ENCODE peak calls at places on chromosomes 16 and 17, in seven cellular contexts. Q is CD8-positive, alpha-beta T cell; N is upper lobe of left lung; Y is A549; L is gastrocnemius medialis; B is breast epithelium; X is cardiac muscle cell. D is an unnamed sample. For H3K9me3, the result is how much of the 10 kb centered on the place peaks cover.

GRCh38 chr17:58621174-58621573 is 70.7 kb downstream of the TEX14 start:
- DNase-seq in L (no peak), Y (no peak), N (no peak), B (no peak), X (no peak), Q (no peak), D (no peak)

GRCh38 chr17:45299311-45299710 is 17.5 kb downstream of the MAP3K14 start:
- DNase-seq in N (no peak), Y (no peak), X (no peak), L (peak), B (no peak), Q (no peak), D (no peak)

GRCh38 chr16:51449441-51449840 is 298.4 kb upstream of the SALL1 start:
- DNase-seq in B (no peak), L (no peak), Q (no peak), Y (no peak), X (no peak), N (no peak), D (no peak)

GRCh38 chr17:62621223-62621622 is 6.2 kb upstream of the MRC2 start:
- DNase-seq in N (no peak), Y (no peak), Q (no peak), B (no peak), X (no peak), L (no peak), D (no peak)

GRCh38 chr16:24255446-24256352 is at the start of gene CACNG3:
- DNase-seq in B (no peak), Y (peak), Q (peak), X (peak), N (peak), L (no peak), D (no peak)

GRCh38 chr17:67829331-67829730 is 4.0 kb downstream of the BPTF start:
- DNase-seq in N (no peak), B (no peak), Y (no peak), X (no peak), Q (peak), L (no peak), D (no peak)

GRCh38 chr17:16353702-16354174 is 469 bp upstream of the CENPV start:
- DNase-seq in X (no peak), Q (no peak), B (no peak), L (no peak), Y (no peak), N (no peak), D (no peak)

GRCh38 chr16:66609139-66609510 is 4.6 kb downstream of the CMTM3 start:
- DNase-seq in N (no peak), X (no peak), Q (no peak), L (no peak), Y (no peak), B (no peak), D (no peak)

GRCh38 chr17:82315703-82316358 is 1.6 kb downstream of the CD7 start:
- DNase-seq in L (no peak), X (no peak), Q (peak), B (no peak), N (no peak), Y (no peak), D (no peak)

GRCh38 chr17:55959756-55960155 is 193.5 kb upstream of the ANKFN1 start:
- DNase-seq in L (no peak), Q (no peak), Y (no peak), N (no peak), X (no peak), B (no peak), D (no peak)

GRCh38 chr17:44673893-44674292 is 15.7 kb downstream of the CCDC43 start:
- DNase-seq in N (no peak), Y (no peak), B (no peak), Q (no peak), X (no peak), L (no peak), D (no peak)

GRCh38 chr16:22369221-22369811 is 5.1 kb downstream of the CDR2 start:
- DNase-seq in L (no peak), Q (no peak), X (peak), B (no peak), Y (peak), N (no peak), D (no peak)

GRCh38 chr16:3282747-3283524 is at the start of gene ZNF263:
- DNase-seq in L (peak), N (peak), Q (peak), Y (peak), X (peak), B (peak), D (peak)

GRCh38 chr17:5640726-5641125 is 56.4 kb upstream of the NLRP1 start:
- DNase-seq in Y (no peak), X (no peak), L (no peak), N (no peak), B (no peak), Q (no peak), D (no peak)

GRCh38 chr17:68197091-68197996 is 50.5 kb upstream of the AMZ2 start:
- DNase-seq in N (no peak), Y (no peak), L (no peak), Q (peak), X (no peak), B (no peak), D (no peak)

GRCh38 chr16:19130852-19131808 is 17.4 kb downstream of the ITPRIPL2 start:
- DNase-seq in B (no peak), N (peak), Y (peak), L (peak), Q (no peak), X (peak), D (no peak)

GRCh38 chr16:72285324-72285723 is 113.4 kb upstream of the PMFBP1 start:
- DNase-seq in X (no peak), B (no peak), N (no peak), Q (no peak), Y (no peak), L (no peak), D (no peak)

GRCh38 chr17:76090517-76091135 is 11.6 kb downstream of the ZACN start:
- DNase-seq in Y (no peak), N (no peak), L (no peak), Q (no peak), B (no peak), X (no peak), D (no peak)

GRCh38 chr17:30093463-30094147 is 23.0 kb upstream of the NSRP1 start:
- DNase-seq in Q (no peak), N (no peak), X (peak), B (no peak), L (peak), Y (peak), D (no peak)

GRCh38 chr17:64441772-64442549 is 7.0 kb upstream of the MILR1 start:
- DNase-seq in X (peak), B (no peak), N (peak), Q (peak), L (peak), Y (no peak), D (peak)

GRCh38 chr16:62036101-62036806 is at the start of gene CDH8:
- DNase-seq in N (no peak), Q (no peak), X (no peak), L (no peak), B (no peak), Y (no peak), D (no peak)

GRCh38 chr17:50749243-50749642 is 18.1 kb downstream of the ANKRD40CL start:
- DNase-seq in L (no peak), Q (no peak), N (no peak), B (no peak), Y (no peak), X (no peak), D (no peak)

GRCh38 chr17:81898029-81898866 is 3.8 kb upstream of the NPB start:
- DNase-seq in L (no peak), X (peak), B (no peak), Y (peak), N (no peak), Q (peak), D (no peak)

GRCh38 chr16:11255737-11256656 is at the start of gene SOCS1:
- DNase-seq in B (peak), Q (peak), Y (peak), X (peak), L (peak), N (peak), D (peak)

GRCh38 chr16:87559976-87560375 is 42.3 kb upstream of the JPH3 start:
- DNase-seq in L (no peak), N (no peak), Y (no peak), Q (no peak), X (peak), B (no peak), D (no peak)

GRCh38 chr16:85313541-85314208 is 201.4 kb upstream of the CIBAR2 start:
- DNase-seq in X (peak), Y (no peak), Q (no peak), B (no peak), L (no peak), N (no peak), D (no peak)

GRCh38 chr17:17408236-17408794 is 68.5 kb upstream of the MED9 start:
- DNase-seq in B (peak), Y (no peak), Q (no peak), X (peak), N (no peak), L (no peak), D (no peak)

GRCh38 chr16:2827831-2828520 is 2.1 kb upstream of the ZG16B start:
- DNase-seq in B (peak), X (no peak), Q (no peak), N (no peak), L (no peak), Y (no peak), D (no peak)

GRCh38 chr16:84514874-84515835 is 10.7 kb upstream of the MEAK7 start:
- DNase-seq in N (peak), Q (peak), X (no peak), L (no peak), Y (no peak), B (no peak), D (peak)

GRCh38 chr16:11128211-11129123 is 127.5 kb downstream of the SOCS1 start:
- DNase-seq in B (no peak), X (peak), L (no peak), N (no peak), Y (no peak), Q (no peak), D (no peak)

GRCh38 chr17:79777844-79778503 is at the start of gene CBX2:
- DNase-seq in N (peak), Y (peak), B (peak), L (peak), Q (peak), X (peak), D (peak)

GRCh38 chr16:35102780-35103403 is 1643.5 kb downstream of the TP53TG3F start:
- DNase-seq in B (no peak), X (no peak), Q (no peak), N (no peak), Y (peak), L (no peak), D (no peak)
- H3K9me3 ChIP-seq in B (under half), X (under half), Q (under half), N (under half), Y (under half), L (under half), D (under half)

GRCh38 chr16:35564889-35565288 is 2105.5 kb downstream of the TP53TG3F start:
- DNase-seq in B (no peak), N (no peak), L (no peak), X (no peak), Y (no peak), Q (no peak), D (no peak)

GRCh38 chr16:35564148-35564547 is 2104.7 kb downstream of the TP53TG3F start:
- DNase-seq in Y (no peak), X (no peak), Q (no peak), L (no peak), N (no peak), B (no peak), D (no peak)

GRCh38 chr16:35562919-35563318 is 2103.5 kb downstream of the TP53TG3F start:
- DNase-seq in Q (no peak), L (no peak), B (no peak), N (no peak), X (no peak), Y (no peak), D (no peak)

GRCh38 chr16:35562471-35562870 is 2103.1 kb downstream of the TP53TG3F start:
- DNase-seq in Y (no peak), B (no peak), Q (no peak), N (no peak), X (no peak), L (no peak), D (no peak)

DNA sequence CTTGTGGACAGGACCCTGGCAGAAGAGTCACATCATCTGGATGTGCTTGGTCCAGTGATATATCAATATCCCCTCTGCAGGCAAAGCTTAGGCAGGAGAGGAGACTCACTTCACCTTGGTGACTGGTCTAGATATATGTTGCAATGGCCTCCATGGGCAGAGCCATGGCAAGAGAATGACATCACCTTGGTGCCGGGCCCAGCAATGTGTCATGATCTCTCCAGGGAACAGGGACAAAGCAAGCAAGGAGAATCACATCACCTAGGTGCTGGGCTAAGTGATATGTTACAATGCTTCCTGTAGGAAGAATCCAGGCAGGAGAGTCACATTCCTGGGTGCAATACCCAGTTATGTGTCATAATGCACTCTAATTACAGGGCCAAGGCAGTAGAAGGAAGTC is 2106.2 kb downstream of the TP53TG3F start:
- DNase-seq in N (no peak), Y (no peak), Q (no peak), B (no peak), X (no peak), L (no peak), D (no peak)
- H3K9me3 ChIP-seq in N (under half), Y (under half), Q (under half), B (under half), X (under half), L (under half), D (under half)

GRCh38 chr17:49183801-49184200 is 26.6 kb downstream of the GNGT2 start:
- DNase-seq in Q (no peak), Y (no peak), L (no peak), X (no peak), B (no peak), N (no peak), D (no peak)
- H3K9me3 ChIP-seq in Q (under half), Y (under half), L (under half), X (under half), B (under half), N (under half), D (under half)

GRCh38 chr16:35557731-35558130 is 2098.3 kb downstream of the TP53TG3F start:
- DNase-seq in Y (no peak), L (no peak), Q (no peak), N (no peak), B (no peak), X (no peak), D (no peak)
- H3K9me3 ChIP-seq in Y (under half), L (under half), Q (under half), N (under half), B (under half), X (under half), D (under half)

DNA sequence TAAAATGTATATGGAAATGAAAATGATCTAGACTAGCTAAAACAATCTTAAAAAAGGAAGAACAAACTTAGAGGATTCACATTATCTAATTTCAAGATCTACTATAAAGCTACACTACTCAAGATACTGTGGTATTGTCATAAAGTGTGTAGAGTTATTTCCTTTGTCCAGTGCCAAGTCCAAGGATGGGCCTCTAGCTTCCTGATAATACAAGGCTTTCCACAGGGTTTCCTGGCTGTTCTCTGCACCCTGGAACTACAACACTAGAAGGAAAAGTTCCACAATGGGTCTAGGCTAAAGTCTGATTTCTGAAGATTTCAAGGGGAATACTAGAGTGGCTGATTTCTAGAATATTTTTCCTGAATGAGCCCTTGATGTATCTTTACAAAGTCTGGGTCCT is 34.2 kb downstream of the TBC1D3B start:
- DNase-seq in Y (no peak), Q (no peak), X (no peak), B (no peak), N (no peak), L (no peak), D (no peak)
- H3K9me3 ChIP-seq in Y (under half), Q (under half), X (under half), B (under half), N (under half), L (under half), D (under half)

DNA sequence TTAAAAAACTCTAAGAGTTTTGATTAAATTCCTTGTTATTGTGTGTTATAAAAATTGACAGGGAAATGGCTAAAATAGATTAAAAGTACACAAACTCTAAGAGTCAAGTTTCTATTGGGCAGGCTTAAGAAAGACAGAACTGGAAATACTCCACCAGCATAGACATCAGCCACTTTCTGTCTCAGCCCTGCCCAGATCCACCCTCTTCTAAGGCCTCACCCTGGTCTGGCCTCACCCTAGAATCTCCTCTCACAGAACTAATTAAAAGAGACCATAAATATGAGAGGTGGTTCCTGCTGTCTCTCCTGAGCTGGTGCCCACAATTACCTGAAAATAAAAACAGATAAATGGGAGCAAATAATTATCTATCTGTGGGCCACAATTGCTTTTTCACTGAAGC is 1951.0 kb downstream of the TP53TG3F start:
- DNase-seq in B (no peak), N (no peak), Q (no peak), L (no peak), Y (no peak), X (no peak), D (no peak)
- H3K9me3 ChIP-seq in B (under half), N (under half), Q (under half), L (under half), Y (under half), X (under half), D (under half)

GRCh38 chr16:28585674-28586073 is 11.2 kb downstream of the SULT1A2 start:
- DNase-seq in N (peak), Y (no peak), L (no peak), Q (no peak), X (no peak), B (no peak), D (no peak)
- H3K9me3 ChIP-seq in N (under half), Y (under half), L (under half), Q (under half), X (under half), B (under half), D (under half)